ENCODE peak calls at places on chromosomes 7 and 10, in four cellular contexts. X is MV-4-11, M is AG08396, U is BJ. O is an unnamed sample.
A peak's percentile ranks its signal among the peaks of the same experiment; 100 is the strongest.

GRCh38 chr7:95700917-95701316 is 71.4 kb upstream of the DYNC1I1 start:
- DNase-seq in M (no peak), X (no peak), U (no peak), O (no peak)

GRCh38 chr10:127694580-127695193 is 42.3 kb upstream of the FOXI2 start:
- DNase-seq in U (no peak), M (no peak), X (peak; percentile 34), O (no peak)

GRCh38 chr10:68489919-68490318 is 18.1 kb upstream of the DNA2 start:
- DNase-seq in U (no peak), X (peak; percentile 93), M (no peak), O (peak; percentile 1)

GRCh38 chr7:106050743-106051110 is 61.4 kb downstream of the SYPL1 start:
- DNase-seq in M (peak; percentile 67), X (no peak), U (no peak), O (no peak)

GRCh38 chr10:73095479-73096021 is 1.1 kb downstream of the P4HA1 start:
- DNase-seq in U (no peak), X (peak; percentile 56), M (peak; percentile 64), O (no peak)

GRCh38 chr7:116788542-116789197 is 73.7 kb upstream of the CAPZA2 start:
- DNase-seq in X (no peak), U (no peak), M (no peak), O (no peak)

GRCh38 chr7:147474862-147475261 is 1115.7 kb upstream of the C7orf33 start:
- DNase-seq in U (no peak), X (no peak), M (no peak), O (no peak)

GRCh38 chr10:124524991-124525653 is 63.5 kb downstream of the LHPP start:
- DNase-seq in X (peak; percentile 11), M (no peak), U (no peak), O (no peak)